ENCODE peak calls at places on chromosomes 11 and 22, in five cellular contexts. W, V, U, B and R are unnamed samples.

GRCh38 chr11:23903044-23903704 is 593.7 kb upstream of the LUZP2 start:
- DNase-seq in W (no peak), V (no peak), B (no peak), U (no peak), R (no peak)

GRCh38 chr11:106137061-106137460 is 59.6 kb downstream of the AASDHPPT start:
- DNase-seq in V (no peak), B (no peak), W (no peak), U (no peak), R (no peak)

GRCh38 chr11:19963697-19964340 is 196.5 kb downstream of the DBX1 start:
- DNase-seq in W (no peak), B (no peak), V (no peak), U (no peak), R (no peak)

GRCh38 chr22:29344137-29344536 is 28.6 kb upstream of the RASL10A start:
- DNase-seq in W (peak; percentile 75), V (no peak), B (no peak), U (no peak), R (peak; percentile 40)

GRCh38 chr11:69518081-69518950 is 36.9 kb downstream of the LINC01488 start:
- DNase-seq in B (no peak), U (no peak), V (no peak), W (no peak), R (no peak)

GRCh38 chr11:8948901-8949300 is 6.1 kb upstream of the ASCL3 start:
- DNase-seq in U (no peak), W (no peak), B (no peak), V (no peak), R (no peak)

GRCh38 chr22:28129319-28129962 is 210.4 kb upstream of the PITPNB start:
- DNase-seq in V (no peak), B (no peak), W (no peak), U (no peak), R (no peak)

GRCh38 chr22:37154925-37155712 is 5.4 kb upstream of the IL2RB start:
- DNase-seq in B (no peak), U (no peak), V (no peak), W (no peak), R (no peak)

GRCh38 chr11:57458060-57458409 is 2.3 kb upstream of the RTN4RL2 start:
- DNase-seq in U (no peak), B (no peak), V (no peak), W (no peak), R (no peak)

GRCh38 chr22:47432683-47433082 is 670.2 kb downstream of the TBC1D22A start:
- DNase-seq in B (no peak), W (no peak), V (no peak), U (no peak), R (no peak)

GRCh38 chr11:41461057-41461681 is 1.7 kb upstream of the LRRC4C start:
- DNase-seq in V (no peak), B (no peak), W (no peak), U (no peak), R (no peak)

GRCh38 chr11:61966673-61967176 is 709 bp downstream of the FTH1 start:
- DNase-seq in W (no peak), U (no peak), B (peak; percentile 32), V (no peak), R (peak; percentile 29)